ENCODE peak calls at places on chromosomes 5 and 9, in eight cellular contexts. M is GM23248, V is HCT116, X is GM23338, W is PC-3, C is hepatocyte, P is MM.1S, Q is SK-N-SH. G is an unnamed sample. For H3K9me2 and H3K4me1, the result is how much of the 10 kb centered on the place peaks cover.

GRCh38 chr9:79577969-79578723 is 6.4 kb downstream of the TLE4 start:
- DNase-seq in Q (peak), V (no peak), P (no peak), C (no peak), X (no peak), W (no peak), M (peak), G (no peak)

GRCh38 chr9:114606068-114606467 is 5.0 kb upstream of the TMEM268 start:
- DNase-seq in C (no peak), M (no peak), Q (peak), W (no peak), X (peak), V (no peak), P (no peak), G (peak)

GRCh38 chr9:124721109-124721850 is 49.8 kb downstream of the NR6A1 start:
- DNase-seq in V (peak), Q (no peak), W (no peak), X (peak), P (no peak), M (peak), C (no peak), G (no peak)

GRCh38 chr5:55123365-55123764 is 20.9 kb downstream of the GZMA start:
- DNase-seq in X (no peak), W (no peak), V (no peak), P (no peak), Q (no peak), M (no peak), C (no peak), G (no peak)

GRCh38 chr9:110340306-110340705 is 2.6 kb upstream of the TXNDC8 start:
- DNase-seq in M (peak), P (peak), X (peak), V (peak), C (no peak), W (peak), Q (no peak), G (peak)

GRCh38 chr9:107492381-107492780 is 2.8 kb upstream of the KLF4 start:
- DNase-seq in C (no peak), V (no peak), X (no peak), W (peak), Q (no peak), M (peak), P (no peak), G (no peak)

GRCh38 chr9:36874921-36875320 is 159.1 kb downstream of the PAX5 start:
- DNase-seq in C (no peak), X (no peak), V (no peak), M (peak), Q (no peak), W (peak), P (no peak), G (no peak)

GRCh38 chr5:168951764-168952163 is 349.2 kb downstream of the SLIT3 start:
- DNase-seq in Q (no peak), P (no peak), W (no peak), X (no peak), V (no peak), M (no peak), C (no peak), G (no peak)

GRCh38 chr9:129242191-129242953 is 64.3 kb upstream of the IER5L start:
- DNase-seq in M (no peak), X (peak), Q (no peak), P (no peak), C (no peak), V (no peak), W (no peak), G (no peak)

GRCh38 chr9:132487351-132487791 is 77.4 kb downstream of the CFAP77 start:
- DNase-seq in V (no peak), C (no peak), M (no peak), X (no peak), P (no peak), Q (no peak), W (no peak), G (no peak)

GRCh38 chr5:172351240-172351778 is 67.7 kb upstream of the UBTD2 start:
- DNase-seq in W (no peak), P (no peak), X (no peak), M (no peak), C (no peak), V (no peak), Q (no peak), G (no peak)

GRCh38 chr9:133342570-133342969 is 5.4 kb downstream of the MED22 start:
- DNase-seq in W (no peak), Q (peak), V (no peak), C (no peak), X (peak), P (no peak), M (no peak), G (no peak)

GRCh38 chr5:153938131-153938842 is 100.4 kb downstream of the FAM114A2 start:
- DNase-seq in W (no peak), X (peak), C (no peak), M (peak), Q (no peak), P (no peak), V (no peak), G (no peak)

GRCh38 chr5:79837707-79838620 is 148.3 kb downstream of the CMYA5 start:
- DNase-seq in P (no peak), X (no peak), M (no peak), C (no peak), W (no peak), V (no peak), Q (no peak), G (no peak)

GRCh38 chr5:109951758-109952157 is 262.0 kb downstream of the MAN2A1 start:
- DNase-seq in C (no peak), P (no peak), V (no peak), W (no peak), X (no peak), M (no peak), Q (no peak), G (no peak)

GRCh38 chr5:77143998-77144836 is 57.1 kb upstream of the ZBED3 start:
- DNase-seq in P (peak), X (peak), W (peak), Q (peak), C (peak), V (peak), M (peak), G (peak)

GRCh38 chr9:33415152-33416038 is 13.0 kb upstream of the AQP7 start:
- DNase-seq in X (peak), W (peak), Q (peak), C (peak), V (peak), M (peak), P (peak), G (peak)
- H3K9me2 ChIP-seq in X (under half), W (under half), Q (under half), C (under half), V (under half), M (under half), P (under half), G (under half)

GRCh38 chr9:68416891-68417570 is 60.6 kb downstream of the PGM5 start:
- DNase-seq in M (peak), W (peak), P (peak), Q (no peak), C (no peak), V (peak), X (peak), G (peak)
- TF ChIP-seq EZH2phosphoT487 in M (no peak), W (no peak), P (no peak), Q (no peak), C (no peak), V (no peak), X (no peak), G (no peak)

GRCh38 chr5:142826741-142827492 is 56.7 kb downstream of the ARHGAP26 start:
- DNase-seq in C (no peak), X (no peak), W (peak), Q (no peak), V (peak), M (peak), P (no peak), G (no peak)
- H3K4me1 ChIP-seq in C (under half), X (under half), W (half or more), Q (half or more), V (half or more), M (half or more), P (under half), G (under half)

GRCh38 chr5:149186506-149186905 is 45.2 kb downstream of the ABLIM3 start:
- DNase-seq in P (no peak), Q (no peak), X (no peak), W (no peak), C (no peak), M (no peak), V (no peak), G (no peak)
- H3K9me2 ChIP-seq in P (under half), Q (under half), X (under half), W (under half), C (under half), M (under half), V (under half), G (under half)

GRCh38 chr9:86410281-86410680 is 56.1 kb upstream of the TUT7 start:
- DNase-seq in M (no peak), X (peak), W (no peak), Q (no peak), P (no peak), V (no peak), C (no peak), G (no peak)

GRCh38 chr9:86413966-86414880 is 60.0 kb upstream of the TUT7 start:
- DNase-seq in P (peak), C (peak), W (peak), X (peak), M (peak), Q (peak), V (no peak), G (peak)
- TF ChIP-seq EZH2phosphoT487 in P (no peak), C (no peak), W (no peak), X (no peak), M (no peak), Q (no peak), V (no peak), G (no peak)

GRCh38 chr5:84411832-84412605 is 27.3 kb upstream of the EDIL3 start:
- DNase-seq in V (no peak), W (no peak), C (no peak), M (peak), Q (no peak), X (no peak), P (no peak), G (no peak)
- H3K4me1 ChIP-seq in V (under half), W (under half), C (under half), M (under half), Q (under half), X (under half), P (under half), G (under half)

GRCh38 chr5:113186061-113186460 is 209.5 kb downstream of the DCP2 start:
- DNase-seq in C (no peak), V (no peak), P (no peak), M (no peak), W (no peak), Q (no peak), X (no peak), G (no peak)

GRCh38 chr5:113187879-113188278 is 211.3 kb downstream of the DCP2 start:
- DNase-seq in M (no peak), X (no peak), V (no peak), Q (no peak), W (no peak), P (no peak), C (no peak), G (no peak)

GRCh38 chr5:113188454-113188853 is 211.9 kb downstream of the DCP2 start:
- DNase-seq in M (no peak), W (no peak), C (no peak), P (no peak), X (no peak), Q (no peak), V (no peak), G (no peak)

GRCh38 chr5:113190347-113190746 is 213.7 kb downstream of the DCP2 start:
- DNase-seq in X (no peak), C (no peak), M (peak), V (no peak), W (peak), P (no peak), Q (no peak), G (no peak)

GRCh38 chr5:113189291-113189690 is 212.7 kb downstream of the DCP2 start:
- DNase-seq in W (no peak), P (no peak), C (no peak), Q (no peak), X (no peak), M (no peak), V (no peak), G (no peak)
- H3K9me2 ChIP-seq in W (under half), P (under half), C (under half), Q (under half), X (under half), M (under half), V (under half), G (under half)